ENCODE peak calls at places on chromosomes 5 and 9, in ten cellular contexts. H is GM23338, E is cardiac muscle cell, D is endothelial cell of umbilical vein, N is lung, C is ovary, L is HepG2, W is neural progenitor cell, K is lower lobe of right lung, U is SJSA1. F is an unnamed sample.

GRCh38 chr5:147887026-147887627 is 8.6 kb downstream of the SCGB3A2 start:
- DNase-seq in H (peak; percentile 63), E (peak; percentile 47), D (peak; percentile 67), N (no peak), C (no peak), L (peak; percentile 3), W (peak; percentile 23), K (no peak), U (peak; percentile 44), F (no peak)

GRCh38 chr5:11177993-11178711 is 417.1 kb upstream of the DAP start:
- DNase-seq in H (no peak), E (no peak), D (no peak), N (no peak), C (no peak), L (no peak), W (no peak), K (no peak), U (no peak), F (no peak)

GRCh38 chr9:111632051-111632450 is 917 bp downstream of the DNAJC25 start:
- DNase-seq in H (no peak), E (no peak), D (peak; percentile 22), N (no peak), C (no peak), L (peak; percentile 23), W (no peak), K (no peak), U (no peak), F (no peak)

GRCh38 chr5:90301248-90301647 is 108.3 kb downstream of the CETN3 start:
- DNase-seq in H (no peak), E (no peak), D (no peak), N (no peak), C (no peak), L (no peak), W (no peak), K (no peak), U (no peak), F (peak; percentile 3)

GRCh38 chr5:13107553-13107952 is 836.9 kb downstream of the DNAH5 start:
- DNase-seq in H (no peak), E (no peak), D (no peak), N (no peak), C (no peak), L (no peak), W (no peak), K (no peak), U (no peak), F (no peak)

GRCh38 chr9:89361816-89362646 is 43.7 kb downstream of the SECISBP2 start:
- DNase-seq in H (no peak), E (no peak), D (no peak), N (no peak), C (no peak), L (no peak), W (no peak), K (no peak), U (no peak), F (no peak)

GRCh38 chr5:81189875-81190467 is 43.2 kb upstream of the CKMT2 start:
- DNase-seq in H (no peak), E (peak; percentile 70), D (no peak), N (no peak), C (no peak), L (no peak), W (no peak), K (no peak), U (no peak), F (no peak)

GRCh38 chr9:27088981-27089380 is 20.0 kb upstream of the TEK start:
- DNase-seq in H (no peak), E (no peak), D (no peak), N (no peak), C (no peak), L (no peak), W (no peak), K (no peak), U (no peak), F (no peak)

GRCh38 chr9:111158375-111158774 is 120.1 kb upstream of the LPAR1 start:
- DNase-seq in H (no peak), E (no peak), D (no peak), N (no peak), C (no peak), L (no peak), W (no peak), K (no peak), U (no peak), F (no peak)

GRCh38 chr5:6386270-6386669 is 7.9 kb upstream of the MED10 start:
- DNase-seq in H (no peak), E (no peak), D (no peak), N (no peak), C (no peak), L (no peak), W (no peak), K (no peak), U (no peak), F (no peak)

GRCh38 chr5:170223349-170223748 is 9.4 kb upstream of the C5orf58 start:
- DNase-seq in H (no peak), E (no peak), D (peak; percentile 53), N (no peak), C (no peak), L (no peak), W (no peak), K (no peak), U (no peak), F (no peak)

GRCh38 chr5:2886531-2886930 is 135.1 kb upstream of the IRX2 start:
- DNase-seq in H (no peak), E (no peak), D (no peak), N (no peak), C (no peak), L (no peak), W (no peak), K (no peak), U (no peak), F (no peak)

GRCh38 chr5:2887401-2888348 is 136.2 kb upstream of the IRX2 start:
- DNase-seq in H (no peak), E (no peak), D (no peak), N (no peak), C (no peak), L (no peak), W (no peak), K (no peak), U (peak; percentile 44), F (no peak)

GRCh38 chr5:2889946-2890475 is 138.5 kb upstream of the IRX2 start:
- DNase-seq in H (no peak), E (no peak), D (no peak), N (no peak), C (no peak), L (no peak), W (no peak), K (no peak), U (peak; percentile 29), F (no peak)

GRCh38 chr5:2891781-2892180 is 140.3 kb upstream of the IRX2 start:
- DNase-seq in H (no peak), E (no peak), D (no peak), N (no peak), C (no peak), L (no peak), W (no peak), K (no peak), U (peak; percentile 32), F (no peak)

GRCh38 chr5:2888520-2889060 is 137.1 kb upstream of the IRX2 start:
- DNase-seq in H (no peak), E (no peak), D (no peak), N (no peak), C (no peak), L (no peak), W (no peak), K (no peak), U (no peak), F (no peak)
- H3K4me1 ChIP-seq in H (peaks cover 3% of the 10 kb centered on the region), E (no peaks in the 10 kb centered on the region), D (no peaks in the 10 kb centered on the region), N (no peaks in the 10 kb centered on the region), C (no peaks in the 10 kb centered on the region), L (no peaks in the 10 kb centered on the region), W (no peaks in the 10 kb centered on the region), K (no peaks in the 10 kb centered on the region), U (no peaks in the 10 kb centered on the region), F (no peaks in the 10 kb centered on the region)

DNA sequence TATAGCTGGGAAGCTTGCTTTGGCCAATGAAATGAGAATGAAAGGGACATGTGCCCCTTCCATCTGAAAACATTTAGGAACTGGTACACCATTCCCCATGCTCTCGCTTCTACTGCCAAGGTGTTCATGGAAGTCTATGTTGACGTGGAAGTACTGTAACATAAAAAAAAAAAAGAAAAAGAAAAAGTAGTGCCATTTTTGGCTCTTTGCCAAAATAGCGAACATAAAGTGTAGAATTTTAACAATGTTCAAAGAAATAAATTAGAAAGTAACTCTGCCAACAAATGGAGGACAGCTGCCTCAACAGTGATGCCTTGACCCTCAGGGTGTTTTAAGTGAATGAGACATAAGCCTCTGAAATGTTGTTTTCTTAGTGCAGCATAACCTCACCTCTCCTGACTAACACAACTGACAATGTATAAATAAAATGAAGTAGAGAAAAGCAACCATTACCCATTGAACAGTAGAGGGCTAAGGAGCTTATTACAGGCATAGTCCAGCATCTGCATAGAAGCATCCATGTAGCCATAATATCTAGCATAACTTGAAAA is 536.6 kb downstream of the DTWD2 start:
- DNase-seq in H (no peak), E (no peak), D (no peak), N (no peak), C (no peak), L (no peak), W (no peak), K (no peak), U (no peak), F (no peak)
- H3K4me3 ChIP-seq in H (no peak overlapping the region), E (no peak overlapping the region), D (no peak overlapping the region), N (no peak overlapping the region), C (no peak overlapping the region), L (no peak overlapping the region), W (no peak overlapping the region), K (no peak overlapping the region), U (no peak overlapping the region), F (no peak overlapping the region)

GRCh38 chr5:118806571-118806970 is 181.8 kb downstream of the DTWD2 start:
- DNase-seq in H (no peak), E (no peak), D (no peak), N (no peak), C (no peak), L (no peak), W (no peak), K (no peak), U (no peak), F (no peak)
- H3K4me1 ChIP-seq in H (no peaks in the 10 kb centered on the region), E (no peaks in the 10 kb centered on the region), D (no peaks in the 10 kb centered on the region), N (no peaks in the 10 kb centered on the region), C (no peaks in the 10 kb centered on the region), L (no peaks in the 10 kb centered on the region), W (no peaks in the 10 kb centered on the region), K (no peaks in the 10 kb centered on the region), U (no peaks in the 10 kb centered on the region), F (no peaks in the 10 kb centered on the region)

GRCh38 chr9:121772600-121773285 is 121.3 kb downstream of the DAB2IP start:
- DNase-seq in H (no peak), E (no peak), D (no peak), N (no peak), C (peak; percentile 35), L (no peak), W (no peak), K (peak; percentile 47), U (no peak), F (no peak)

GRCh38 chr9:121774715-121775613 is 123.5 kb downstream of the DAB2IP start:
- DNase-seq in H (no peak), E (no peak), D (no peak), N (no peak), C (peak; percentile 21), L (no peak), W (no peak), K (peak; percentile 41), U (no peak), F (no peak)

GRCh38 chr9:121773954-121774714 is 122.7 kb downstream of the DAB2IP start:
- DNase-seq in H (no peak), E (no peak), D (no peak), N (no peak), C (peak; percentile 28), L (no peak), W (no peak), K (peak; percentile 39), U (no peak), F (no peak)

GRCh38 chr9:121771851-121772599 is 120.6 kb downstream of the DAB2IP start:
- DNase-seq in H (no peak), E (no peak), D (no peak), N (no peak), C (peak; percentile 38), L (no peak), W (no peak), K (peak; percentile 37), U (no peak), F (no peak)

GRCh38 chr9:121773286-121773953 is 122.0 kb downstream of the DAB2IP start:
- DNase-seq in H (no peak), E (no peak), D (no peak), N (no peak), C (peak; percentile 21), L (no peak), W (no peak), K (no peak), U (no peak), F (no peak)
- H3K4me3 ChIP-seq in H (no peak overlapping the region), E (no peak overlapping the region), D (no peak overlapping the region), N (no peak overlapping the region), C (no peak overlapping the region), L (no peak overlapping the region), W (no peak overlapping the region), K (no peak overlapping the region), U (no peak overlapping the region), F (no peak overlapping the region)

F was measured in SJCRH30.